ENCODE peak calls at places on chromosomes 5 and 9, in eight cellular contexts. One of them, this sample, is unnamed.

GRCh38 chr9:130039504-130040147 is 3.4 kb downstream of the FNBP1 start:
- DNase-seq in spleen: no peak
- DNase-seq in skeletal muscle cell: no peak
- DNase-seq in GM04504: no peak
- DNase-seq in GM10248: peak
- DNase-seq in GM04503: no peak
- DNase-seq in RPMI7951: no peak
- DNase-seq in KBM-7: peak
- DNase-seq in this sample: peak

GRCh38 chr5:122371511-122372151 is 59.6 kb downstream of the SNCAIP start:
- DNase-seq in GM04504: no peak
- DNase-seq in RPMI7951: no peak
- DNase-seq in spleen: no peak
- DNase-seq in KBM-7: no peak
- DNase-seq in GM10248: no peak
- DNase-seq in GM04503: no peak
- DNase-seq in skeletal muscle cell: no peak
- DNase-seq in this sample: no peak

GRCh38 chr5:169335806-169336205 is 34.9 kb upstream of the SLIT3 start:
- DNase-seq in GM04503: no peak
- DNase-seq in KBM-7: no peak
- DNase-seq in skeletal muscle cell: no peak
- DNase-seq in spleen: no peak
- DNase-seq in GM04504: no peak
- DNase-seq in GM10248: no peak
- DNase-seq in RPMI7951: peak
- DNase-seq in this sample: no peak

GRCh38 chr5:142293486-142293885 is 31.3 kb downstream of the SPRY4 start:
- DNase-seq in skeletal muscle cell: no peak
- DNase-seq in RPMI7951: peak
- DNase-seq in KBM-7: no peak
- DNase-seq in spleen: no peak
- DNase-seq in GM04503: no peak
- DNase-seq in GM10248: no peak
- DNase-seq in GM04504: no peak
- DNase-seq in this sample: no peak

GRCh38 chr9:132069046-132069898 is 10.4 kb downstream of the MED27 start:
- DNase-seq in skeletal muscle cell: no peak
- DNase-seq in GM04503: peak
- DNase-seq in GM04504: peak
- DNase-seq in spleen: no peak
- DNase-seq in GM10248: no peak
- DNase-seq in KBM-7: peak
- DNase-seq in RPMI7951: no peak
- DNase-seq in this sample: no peak

GRCh38 chr5:73687357-73687756 is 61.4 kb downstream of the ARHGEF28 start:
- DNase-seq in GM04504: no peak
- DNase-seq in RPMI7951: no peak
- DNase-seq in GM04503: no peak
- DNase-seq in GM10248: peak
- DNase-seq in KBM-7: no peak
- DNase-seq in spleen: no peak
- DNase-seq in skeletal muscle cell: no peak
- DNase-seq in this sample: no peak

GRCh38 chr9:15873573-15874177 is 320.8 kb downstream of the CCDC171 start:
- DNase-seq in GM04504: peak
- DNase-seq in GM10248: peak
- DNase-seq in KBM-7: peak
- DNase-seq in RPMI7951: peak
- DNase-seq in skeletal muscle cell: peak
- DNase-seq in spleen: no peak
- DNase-seq in GM04503: peak
- DNase-seq in this sample: peak

GRCh38 chr9:91422832-91423711 is 560 bp downstream of the NFIL3 start:
- DNase-seq in spleen: peak
- DNase-seq in RPMI7951: peak
- DNase-seq in KBM-7: peak
- DNase-seq in GM04504: peak
- DNase-seq in skeletal muscle cell: peak
- DNase-seq in GM04503: peak
- DNase-seq in GM10248: peak
- DNase-seq in this sample: peak

GRCh38 chr9:81344366-81344765 is 345.0 kb downstream of the TLE1 start:
- DNase-seq in RPMI7951: no peak
- DNase-seq in GM04504: no peak
- DNase-seq in KBM-7: no peak
- DNase-seq in spleen: no peak
- DNase-seq in skeletal muscle cell: no peak
- DNase-seq in GM10248: no peak
- DNase-seq in GM04503: no peak
- DNase-seq in this sample: no peak

GRCh38 chr9:125549465-125550215 is 157.4 kb downstream of the MAPKAP1 start:
- DNase-seq in spleen: no peak
- DNase-seq in GM04503: no peak
- DNase-seq in GM04504: no peak
- DNase-seq in GM10248: no peak
- DNase-seq in KBM-7: no peak
- DNase-seq in RPMI7951: no peak
- DNase-seq in skeletal muscle cell: no peak
- DNase-seq in this sample: no peak

GRCh38 chr5:180332051-180332517 is 21.1 kb downstream of the GFPT2 start:
- DNase-seq in GM04504: no peak
- DNase-seq in RPMI7951: peak
- DNase-seq in KBM-7: no peak
- DNase-seq in GM04503: no peak
- DNase-seq in GM10248: no peak
- DNase-seq in spleen: peak
- DNase-seq in skeletal muscle cell: no peak
- DNase-seq in this sample: no peak

GRCh38 chr5:139046551-139046950 is 151.6 kb downstream of the SIL1 start:
- DNase-seq in GM10248: no peak
- DNase-seq in GM04503: no peak
- DNase-seq in RPMI7951: peak
- DNase-seq in GM04504: no peak
- DNase-seq in spleen: no peak
- DNase-seq in KBM-7: no peak
- DNase-seq in skeletal muscle cell: no peak
- DNase-seq in this sample: no peak

GRCh38 chr9:106981396-106982287 is 118.7 kb downstream of the ZNF462 start:
- DNase-seq in spleen: no peak
- DNase-seq in skeletal muscle cell: no peak
- DNase-seq in GM04504: no peak
- DNase-seq in KBM-7: no peak
- DNase-seq in RPMI7951: no peak
- DNase-seq in GM04503: no peak
- DNase-seq in GM10248: peak
- DNase-seq in this sample: no peak

GRCh38 chr9:135885100-135885853 is 22.1 kb downstream of the CAMSAP1 start:
- DNase-seq in spleen: no peak
- DNase-seq in KBM-7: no peak
- DNase-seq in GM04503: no peak
- DNase-seq in GM04504: no peak
- DNase-seq in RPMI7951: no peak
- DNase-seq in skeletal muscle cell: no peak
- DNase-seq in GM10248: no peak
- DNase-seq in this sample: no peak

GRCh38 chr5:61148516-61148915 is 13.8 kb downstream of the SMIM15 start:
- DNase-seq in skeletal muscle cell: no peak
- DNase-seq in GM04504: no peak
- DNase-seq in spleen: no peak
- DNase-seq in KBM-7: no peak
- DNase-seq in GM04503: no peak
- DNase-seq in GM10248: no peak
- DNase-seq in RPMI7951: no peak
- DNase-seq in this sample: no peak

GRCh38 chr9:16575878-16576245 is 294.6 kb downstream of the BNC2 start:
- DNase-seq in GM04504: no peak
- DNase-seq in KBM-7: no peak
- DNase-seq in skeletal muscle cell: no peak
- DNase-seq in GM10248: no peak
- DNase-seq in GM04503: no peak
- DNase-seq in spleen: no peak
- DNase-seq in RPMI7951: peak
- DNase-seq in this sample: peak

GRCh38 chr9:121756477-121757285 is 105.2 kb downstream of the DAB2IP start:
- DNase-seq in KBM-7: no peak
- DNase-seq in GM04504: no peak
- DNase-seq in RPMI7951: no peak
- DNase-seq in GM10248: no peak
- DNase-seq in spleen: no peak
- DNase-seq in GM04503: no peak
- DNase-seq in skeletal muscle cell: no peak
- DNase-seq in this sample: no peak

GRCh38 chr9:131886839-131887238 is 147.0 kb upstream of the RAPGEF1 start:
- DNase-seq in GM04503: no peak
- DNase-seq in spleen: no peak
- DNase-seq in GM10248: no peak
- DNase-seq in RPMI7951: no peak
- DNase-seq in GM04504: no peak
- DNase-seq in skeletal muscle cell: peak
- DNase-seq in KBM-7: no peak
- DNase-seq in this sample: no peak

GRCh38 chr9:75064307-75065025 is 23.5 kb downstream of the NMRK1 start:
- DNase-seq in RPMI7951: no peak
- DNase-seq in KBM-7: no peak
- DNase-seq in GM10248: no peak
- DNase-seq in skeletal muscle cell: no peak
- DNase-seq in spleen: no peak
- DNase-seq in GM04504: no peak
- DNase-seq in GM04503: no peak
- DNase-seq in this sample: no peak

GRCh38 chr9:101359679-101360078 is 25.1 kb downstream of the BAAT start:
- DNase-seq in GM04503: no peak
- DNase-seq in RPMI7951: no peak
- DNase-seq in GM10248: no peak
- DNase-seq in spleen: no peak
- DNase-seq in GM04504: no peak
- DNase-seq in KBM-7: no peak
- DNase-seq in skeletal muscle cell: no peak
- DNase-seq in this sample: no peak

GRCh38 chr9:123863164-123863855 is 66.6 kb downstream of the DENND1A start:
- DNase-seq in spleen: no peak
- DNase-seq in KBM-7: no peak
- DNase-seq in RPMI7951: no peak
- DNase-seq in GM04504: peak
- DNase-seq in skeletal muscle cell: peak
- DNase-seq in GM10248: no peak
- DNase-seq in GM04503: peak
- DNase-seq in this sample: no peak

This sample was measured in OCI-M1.